ENCODE peak calls at places on chromosome 18, in five cellular contexts. G is neural progenitor cell, J is endothelial cell of umbilical vein, T is AG08395, V is activated T-cell treated with anti-CD3 and anti-CD28 coated beads for 24 hours. W is an unnamed sample.
A peak's percentile ranks its signal among the peaks of the same experiment; 100 is the strongest.

GRCh38 chr18:43278401-43278800 is 1.1 kb upstream of the SYT4 start:
- DNase-seq in V (no peak), J (no peak), T (no peak), G (no peak), W (no peak)

GRCh38 chr18:54149078-54149697 is 75.3 kb downstream of the MBD2 start:
- DNase-seq in G (no peak), J (peak; percentile 94), V (peak; percentile 59), T (peak; percentile 92), W (peak; percentile 81)

GRCh38 chr18:67935638-67936037 is 419.1 kb upstream of the DSEL start:
- DNase-seq in T (no peak), G (no peak), J (no peak), V (no peak), W (no peak)

GRCh38 chr18:73461780-73462059 is 593.9 kb upstream of the NETO1 start:
- DNase-seq in T (no peak), J (no peak), G (no peak), V (no peak), W (no peak)

GRCh38 chr18:31566576-31567306 is 24.9 kb upstream of the TTR start:
- DNase-seq in T (no peak), J (no peak), G (no peak), V (no peak), W (no peak)

GRCh38 chr18:3832211-3832610 is 382.2 kb downstream of the TGIF1 start:
- DNase-seq in J (no peak), T (no peak), G (no peak), V (no peak), W (no peak)

GRCh38 chr18:3603460-3604259 is 153.7 kb downstream of the TGIF1 start:
- DNase-seq in G (peak; percentile 91), J (peak; percentile 96), T (peak; percentile 76), V (no peak), W (peak; percentile 98)

GRCh38 chr18:64777561-64777960 is 628.7 kb upstream of the LINC00305 start:
- DNase-seq in J (no peak), G (no peak), V (no peak), T (no peak), W (no peak)

GRCh38 chr18:48918660-48919415 is 31.9 kb downstream of the SMAD7 start:
- DNase-seq in T (no peak), J (no peak), V (no peak), G (no peak), W (no peak)

GRCh38 chr18:13377496-13377895 is 158.9 kb downstream of the LDLRAD4 start:
- DNase-seq in G (no peak), V (no peak), J (no peak), T (no peak), W (no peak)

GRCh38 chr18:44733069-44733753 is 52.5 kb downstream of the SETBP1 start:
- DNase-seq in J (peak; percentile 11), G (no peak), V (peak; percentile 28), T (peak; percentile 90), W (peak; percentile 63)

GRCh38 chr18:6561029-6561861 is 146.5 kb upstream of the L3MBTL4 start:
- DNase-seq in V (no peak), T (no peak), J (no peak), G (peak; percentile 82), W (no peak)

GRCh38 chr18:9218052-9218451 is 81.5 kb downstream of the ANKRD12 start:
- DNase-seq in T (no peak), G (no peak), J (no peak), V (no peak), W (peak; percentile 10)

GRCh38 chr18:44130365-44130942 is 550.2 kb upstream of the SETBP1 start:
- DNase-seq in J (peak; percentile 69), V (no peak), G (peak; percentile 75), T (peak; percentile 25), W (peak; percentile 44)

GRCh38 chr18:3703732-3704176 is 253.8 kb downstream of the TGIF1 start:
- DNase-seq in J (peak; percentile 65), G (peak; percentile 81), T (peak; percentile 73), V (peak; percentile 2), W (peak; percentile 45)

GRCh38 chr18:9835112-9835755 is 50.5 kb upstream of the TXNDC2 start:
- DNase-seq in T (no peak), V (no peak), J (no peak), G (no peak), W (no peak)

GRCh38 chr18:58321986-58322385 is 278.0 kb downstream of the NEDD4L start:
- DNase-seq in G (peak; percentile 45), T (peak; percentile 90), J (peak; percentile 65), V (peak; percentile 33), W (peak; percentile 82)

GRCh38 chr18:76388891-76389423 is 106.1 kb downstream of the ZNF516 start:
- DNase-seq in T (no peak), J (no peak), V (no peak), G (no peak), W (no peak)

GRCh38 chr18:24254071-24254470 is 115.2 kb downstream of the CABYR start:
- DNase-seq in V (no peak), T (no peak), J (no peak), G (no peak), W (no peak)

GRCh38 chr18:32480581-32480980 is 9.9 kb upstream of the GAREM1 start:
- DNase-seq in V (no peak), T (no peak), G (no peak), J (no peak), W (no peak)